ENCODE peak calls at places on chromosomes 12 and 14, in five cellular contexts. One of them, this sample, is unnamed.
A peak's percentile ranks its signal among the peaks of the same experiment; 100 is the strongest.

GRCh38 chr12:16346931-16347330 is 514 bp upstream of the MGST1 start:
- DNase-seq in memory B cell: no peak
- DNase-seq in HT1080: no peak
- DNase-seq in Daoy: no peak
- DNase-seq in HFF-Myc: no peak
- DNase-seq in this sample: no peak

GRCh38 chr14:101065696-101066694 is 162.5 kb upstream of the RTL1 start:
- DNase-seq in memory B cell: no peak
- DNase-seq in HT1080: no peak
- DNase-seq in Daoy: no peak
- DNase-seq in HFF-Myc: no peak
- DNase-seq in this sample: no peak

GRCh38 chr12:132367401-132367851 is 38.0 kb upstream of the GALNT9 start:
- DNase-seq in memory B cell: no peak
- DNase-seq in HT1080: no peak
- DNase-seq in Daoy: no peak
- DNase-seq in HFF-Myc: no peak
- DNase-seq in this sample: no peak

GRCh38 chr14:97185186-97185585 is 388.0 kb downstream of the VRK1 start:
- DNase-seq in memory B cell: no peak
- DNase-seq in HT1080: no peak
- DNase-seq in Daoy: peak; percentile 41
- DNase-seq in HFF-Myc: no peak
- DNase-seq in this sample: no peak

GRCh38 chr14:103547941-103548462 is 14.5 kb downstream of the BAG5 start:
- DNase-seq in memory B cell: no peak
- DNase-seq in HT1080: no peak
- DNase-seq in Daoy: no peak
- DNase-seq in HFF-Myc: no peak
- DNase-seq in this sample: no peak

GRCh38 chr12:121800694-121801600 is 2.9 kb upstream of the SETD1B start:
- DNase-seq in memory B cell: peak; percentile 52
- DNase-seq in HT1080: no peak
- DNase-seq in Daoy: peak; percentile 88
- DNase-seq in HFF-Myc: no peak
- DNase-seq in this sample: peak; percentile 81

GRCh38 chr12:120856980-120857379 is 47.2 kb downstream of the SPPL3 start:
- DNase-seq in memory B cell: peak; percentile 12
- DNase-seq in HT1080: no peak
- DNase-seq in Daoy: no peak
- DNase-seq in HFF-Myc: no peak
- DNase-seq in this sample: no peak

GRCh38 chr14:104135121-104135903 is 3.1 kb upstream of the KIF26A start:
- DNase-seq in memory B cell: no peak
- DNase-seq in HT1080: no peak
- DNase-seq in Daoy: peak; percentile 81
- DNase-seq in HFF-Myc: no peak
- DNase-seq in this sample: no peak

GRCh38 chr14:65834812-65835211 is 422.3 kb downstream of the FUT8 start:
- DNase-seq in memory B cell: no peak
- DNase-seq in HT1080: no peak
- DNase-seq in Daoy: no peak
- DNase-seq in HFF-Myc: no peak
- DNase-seq in this sample: no peak

GRCh38 chr14:70045715-70046535 is 142.8 kb downstream of the SLC8A3 start:
- DNase-seq in memory B cell: no peak
- DNase-seq in HT1080: peak; percentile 83
- DNase-seq in Daoy: peak; percentile 91
- DNase-seq in HFF-Myc: no peak
- DNase-seq in this sample: peak; percentile 84

GRCh38 chr12:14846878-14847580 is 3.7 kb upstream of the ART4 start:
- DNase-seq in memory B cell: no peak
- DNase-seq in HT1080: no peak
- DNase-seq in Daoy: no peak
- DNase-seq in HFF-Myc: no peak
- DNase-seq in this sample: no peak

GRCh38 chr14:102164241-102164641 is 24.5 kb downstream of the WDR20 start:
- DNase-seq in memory B cell: no peak
- DNase-seq in HT1080: peak; percentile 59
- DNase-seq in Daoy: peak; percentile 46
- DNase-seq in HFF-Myc: peak; percentile 21
- DNase-seq in this sample: no peak

GRCh38 chr12:115337693-115338543 is 653.9 kb upstream of the TBX3 start:
- DNase-seq in memory B cell: no peak
- DNase-seq in HT1080: peak; percentile 88
- DNase-seq in Daoy: peak; percentile 87
- DNase-seq in HFF-Myc: peak; percentile 87
- DNase-seq in this sample: no peak

GRCh38 chr12:6766651-6767300 is 613 bp downstream of the PTMS start:
- DNase-seq in memory B cell: peak; percentile 46
- DNase-seq in HT1080: peak; percentile 54
- DNase-seq in Daoy: peak; percentile 84
- DNase-seq in HFF-Myc: no peak
- DNase-seq in this sample: peak; percentile 76

GRCh38 chr12:124398578-124399227 is 103.8 kb downstream of the RFLNA start:
- DNase-seq in memory B cell: no peak
- DNase-seq in HT1080: no peak
- DNase-seq in Daoy: no peak
- DNase-seq in HFF-Myc: no peak
- DNase-seq in this sample: peak; percentile 71

GRCh38 chr12:110860833-110861291 is 14.1 kb downstream of the CCDC63 start:
- DNase-seq in memory B cell: no peak
- DNase-seq in HT1080: no peak
- DNase-seq in Daoy: no peak
- DNase-seq in HFF-Myc: no peak
- DNase-seq in this sample: no peak

GRCh38 chr12:27620121-27620520 is 76.1 kb upstream of the REP15 start:
- DNase-seq in memory B cell: no peak
- DNase-seq in HT1080: no peak
- DNase-seq in Daoy: peak; percentile 64
- DNase-seq in HFF-Myc: no peak
- DNase-seq in this sample: no peak

GRCh38 chr14:75274899-75275569 is 3.6 kb upstream of the FOS start:
- DNase-seq in memory B cell: peak; percentile 79
- DNase-seq in HT1080: no peak
- DNase-seq in Daoy: no peak
- DNase-seq in HFF-Myc: no peak
- DNase-seq in this sample: peak; percentile 71

GRCh38 chr12:126191037-126191891 is 1126.0 kb downstream of the AACS start:
- DNase-seq in memory B cell: no peak
- DNase-seq in HT1080: no peak
- DNase-seq in Daoy: peak; percentile 6
- DNase-seq in HFF-Myc: no peak
- DNase-seq in this sample: peak; percentile 3

GRCh38 chr14:67187210-67187609 is 2.0 kb upstream of the GARIN2 start:
- DNase-seq in memory B cell: no peak
- DNase-seq in HT1080: peak; percentile 93
- DNase-seq in Daoy: peak; percentile 90
- DNase-seq in HFF-Myc: peak; percentile 62
- DNase-seq in this sample: no peak

GRCh38 chr12:113248842-113249435 is 27.7 kb downstream of the TPCN1 start:
- DNase-seq in memory B cell: no peak
- DNase-seq in HT1080: no peak
- DNase-seq in Daoy: no peak
- DNase-seq in HFF-Myc: no peak
- DNase-seq in this sample: no peak